ENCODE peak calls at places on chromosomes 11 and 22, in eight cellular contexts. A is activated CD8-positive, alpha-beta T cell treated with anti-CD3 and anti-CD28 coated beads, Interleukin-2, amount 10 ng/mL, durations not matched to agents 7 days and 5 days; F is ELR; E is iPS-NIHi11; U is transverse colon; Y is RPMI8226; O is AG10803; B is activated CD4-positive, CD25-positive, alpha-beta regulatory T cell. Q is an unnamed sample.

GRCh38 chr22:48332438-48333322 is 1495.0 kb downstream of the BRD1 start:
- DNase-seq in B (no peak), U (peak), Y (peak), F (no peak), O (no peak), E (no peak), A (no peak), Q (no peak)

GRCh38 chr11:48900131-48900800 is 83.4 kb downstream of the TRIM51G start:
- DNase-seq in B (no peak), F (no peak), O (no peak), U (no peak), E (no peak), Y (no peak), A (no peak), Q (no peak)

GRCh38 chr11:122077459-122077858 is 38.6 kb downstream of the BLID start:
- DNase-seq in A (no peak), O (no peak), F (no peak), Y (no peak), B (no peak), U (no peak), E (no peak), Q (no peak)

GRCh38 chr11:124946735-124947141 is 7.3 kb upstream of the CCDC15 start:
- DNase-seq in A (no peak), U (no peak), E (no peak), F (no peak), O (peak), Y (no peak), B (no peak), Q (no peak)

GRCh38 chr11:110092577-110093406 is at the start of gene ZC3H12C:
- DNase-seq in E (peak), A (peak), O (peak), U (peak), B (peak), F (peak), Y (peak), Q (peak)

GRCh38 chr11:117256573-117256972 is 24.1 kb downstream of the RNF214 start:
- DNase-seq in Y (no peak), A (no peak), B (no peak), F (peak), U (no peak), O (peak), E (no peak), Q (no peak)

GRCh38 chr22:41994506-41994905 is 4.1 kb upstream of the WBP2NL start:
- DNase-seq in E (no peak), O (no peak), F (no peak), Y (no peak), U (no peak), A (peak), B (no peak), Q (no peak)

GRCh38 chr22:27110985-27111451 is 453.6 kb downstream of the MIAT start:
- DNase-seq in E (peak), U (no peak), B (no peak), F (peak), O (peak), A (no peak), Y (no peak), Q (no peak)

GRCh38 chr11:106585061-106585460 is 433.2 kb downstream of the GUCY1A2 start:
- DNase-seq in O (peak), U (no peak), F (peak), A (no peak), B (no peak), Y (peak), E (peak), Q (no peak)

GRCh38 chr11:44727373-44728084 is 767 bp downstream of the TSPAN18 start:
- DNase-seq in B (peak), O (peak), F (peak), U (peak), Y (peak), A (peak), E (peak), Q (no peak)

GRCh38 chr11:83194284-83195175 is 1.0 kb downstream of the ANKRD42 start:
- DNase-seq in U (peak), Y (peak), F (peak), A (peak), E (peak), O (peak), B (no peak), Q (peak)

GRCh38 chr11:29352273-29352672 is 664.6 kb downstream of the KCNA4 start:
- DNase-seq in E (peak), O (no peak), Y (no peak), B (no peak), F (peak), U (no peak), A (no peak), Q (no peak)

GRCh38 chr22:42419328-42419881 is 12.8 kb downstream of the NFAM1 start:
- DNase-seq in E (no peak), F (no peak), Y (no peak), O (no peak), B (no peak), A (no peak), U (no peak), Q (no peak)

Q was measured in esophagus muscularis mucosa.